ENCODE peak calls at places on chromosomes 12 and 14, in five cellular contexts. One of them, this sample, is unnamed.

GRCh38 chr14:61019537-61019936 is 38.5 kb downstream of the SLC38A6 start:
- DNase-seq in transverse colon: no peak
- DNase-seq in astrocyte: no peak
- DNase-seq in H7: no peak
- DNase-seq in thoracic aorta: no peak
- DNase-seq in this sample: no peak

GRCh38 chr14:34043627-34044372 is 92.9 kb upstream of the EGLN3 start:
- DNase-seq in transverse colon: no peak
- DNase-seq in astrocyte: no peak
- DNase-seq in H7: no peak
- DNase-seq in thoracic aorta: no peak
- DNase-seq in this sample: no peak

GRCh38 chr14:53011053-53011462 is 60.2 kb upstream of the FERMT2 start:
- DNase-seq in transverse colon: peak; percentile 46
- DNase-seq in astrocyte: peak; percentile 99
- DNase-seq in H7: peak; percentile 31
- DNase-seq in thoracic aorta: peak; percentile 7
- DNase-seq in this sample: peak; percentile 76

GRCh38 chr14:104223101-104223809 is 84.9 kb downstream of the KIF26A start:
- DNase-seq in transverse colon: peak; percentile 38
- DNase-seq in astrocyte: no peak
- DNase-seq in H7: peak; percentile 83
- DNase-seq in thoracic aorta: no peak
- DNase-seq in this sample: no peak

GRCh38 chr12:3362751-3363150 is 128.3 kb upstream of the PRMT8 start:
- DNase-seq in transverse colon: no peak
- DNase-seq in astrocyte: no peak
- DNase-seq in H7: no peak
- DNase-seq in thoracic aorta: no peak
- DNase-seq in this sample: no peak

GRCh38 chr12:86018361-86018760 is 144.3 kb downstream of the NTS start:
- DNase-seq in transverse colon: no peak
- DNase-seq in astrocyte: no peak
- DNase-seq in H7: no peak
- DNase-seq in thoracic aorta: no peak
- DNase-seq in this sample: peak; percentile 25

GRCh38 chr14:60254176-60254575 is 5.2 kb downstream of the PPM1A start:
- DNase-seq in transverse colon: peak; percentile 31
- DNase-seq in astrocyte: no peak
- DNase-seq in H7: no peak
- DNase-seq in thoracic aorta: no peak
- DNase-seq in this sample: no peak

GRCh38 chr14:32473476-32473875 is 144.4 kb downstream of the AKAP6 start:
- DNase-seq in transverse colon: peak; percentile 44
- DNase-seq in astrocyte: peak; percentile 88
- DNase-seq in H7: no peak
- DNase-seq in thoracic aorta: no peak
- DNase-seq in this sample: peak; percentile 100

GRCh38 chr14:37544407-37544806 is 50.6 kb downstream of the FOXA1 start:
- DNase-seq in transverse colon: peak; percentile 26
- DNase-seq in astrocyte: no peak
- DNase-seq in H7: no peak
- DNase-seq in thoracic aorta: no peak
- DNase-seq in this sample: peak; percentile 14

GRCh38 chr12:2639020-2639298 is 155.8 kb upstream of the FKBP4 start:
- DNase-seq in transverse colon: peak; percentile 4
- DNase-seq in astrocyte: no peak
- DNase-seq in H7: no peak
- DNase-seq in thoracic aorta: no peak
- DNase-seq in this sample: no peak

GRCh38 chr12:73321776-73322175 is 1049.6 kb downstream of the TRHDE start:
- DNase-seq in transverse colon: no peak
- DNase-seq in astrocyte: no peak
- DNase-seq in H7: no peak
- DNase-seq in thoracic aorta: no peak
- DNase-seq in this sample: no peak

GRCh38 chr12:109621271-109621671 is 47.7 kb downstream of the MVK start:
- DNase-seq in transverse colon: no peak
- DNase-seq in astrocyte: no peak
- DNase-seq in H7: no peak
- DNase-seq in thoracic aorta: no peak
- DNase-seq in this sample: peak; percentile 25

GRCh38 chr12:94941440-94941862 is 62.0 kb downstream of the NDUFA12 start:
- DNase-seq in transverse colon: no peak
- DNase-seq in astrocyte: peak; percentile 77
- DNase-seq in H7: no peak
- DNase-seq in thoracic aorta: peak; percentile 36
- DNase-seq in this sample: peak; percentile 98

GRCh38 chr12:5887758-5888157 is 57.3 kb downstream of the ANO2 start:
- DNase-seq in transverse colon: no peak
- DNase-seq in astrocyte: no peak
- DNase-seq in H7: no peak
- DNase-seq in thoracic aorta: no peak
- DNase-seq in this sample: no peak

GRCh38 chr12:5882511-5883185 is 62.4 kb downstream of the ANO2 start:
- DNase-seq in transverse colon: no peak
- DNase-seq in astrocyte: no peak
- DNase-seq in H7: no peak
- DNase-seq in thoracic aorta: no peak
- DNase-seq in this sample: no peak

GRCh38 chr12:5884846-5885245 is 60.2 kb downstream of the ANO2 start:
- DNase-seq in transverse colon: no peak
- DNase-seq in astrocyte: no peak
- DNase-seq in H7: no peak
- DNase-seq in thoracic aorta: no peak
- DNase-seq in this sample: no peak

GRCh38 chr12:5888816-5889315 is 56.2 kb downstream of the ANO2 start:
- DNase-seq in transverse colon: no peak
- DNase-seq in astrocyte: no peak
- DNase-seq in H7: no peak
- DNase-seq in thoracic aorta: no peak
- DNase-seq in this sample: no peak

GRCh38 chr12:5884285-5884684 is 60.8 kb downstream of the ANO2 start:
- DNase-seq in transverse colon: no peak
- DNase-seq in astrocyte: no peak
- DNase-seq in H7: no peak
- DNase-seq in thoracic aorta: no peak
- DNase-seq in this sample: no peak
- H3K27me3 ChIP-seq in transverse colon: peaks cover 9% of the 10 kb centered on the region
- H3K27me3 ChIP-seq in astrocyte: no peaks in the 10 kb centered on the region
- H3K27me3 ChIP-seq in H7: no peaks in the 10 kb centered on the region
- H3K27me3 ChIP-seq in thoracic aorta: no peaks in the 10 kb centered on the region
- H3K27me3 ChIP-seq in this sample: no peaks in the 10 kb centered on the region

DNA sequence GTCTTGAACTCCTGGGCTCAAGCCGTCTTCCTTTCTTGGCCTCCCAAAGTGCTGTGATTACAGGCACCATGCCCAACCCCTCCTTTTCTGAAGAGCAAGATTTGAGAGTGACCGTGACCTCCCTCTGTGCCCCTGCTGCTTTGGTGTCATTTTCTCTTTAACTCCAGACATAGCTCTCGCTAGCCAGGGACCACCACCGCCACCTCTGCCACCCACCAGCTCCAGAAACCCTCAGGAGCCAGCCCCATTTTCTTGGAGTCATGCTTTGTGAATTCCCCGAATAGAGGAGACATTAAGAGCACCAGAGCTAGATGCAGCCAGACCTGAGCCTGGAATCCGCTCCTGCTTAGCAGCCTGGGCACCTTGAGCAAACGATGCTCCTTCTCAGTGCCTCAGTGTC is 18.2 kb downstream of the SDSL start:
- DNase-seq in transverse colon: no peak
- DNase-seq in astrocyte: no peak
- DNase-seq in H7: no peak
- DNase-seq in thoracic aorta: no peak
- DNase-seq in this sample: no peak
- H3K27me3 ChIP-seq in transverse colon: no peaks in the 10 kb centered on the region
- H3K27me3 ChIP-seq in astrocyte: peaks cover 13% of the 10 kb centered on the region
- H3K27me3 ChIP-seq in H7: no peaks in the 10 kb centered on the region
- H3K27me3 ChIP-seq in thoracic aorta: no peaks in the 10 kb centered on the region
- H3K27me3 ChIP-seq in this sample: peaks cover 22% of the 10 kb centered on the region

DNA sequence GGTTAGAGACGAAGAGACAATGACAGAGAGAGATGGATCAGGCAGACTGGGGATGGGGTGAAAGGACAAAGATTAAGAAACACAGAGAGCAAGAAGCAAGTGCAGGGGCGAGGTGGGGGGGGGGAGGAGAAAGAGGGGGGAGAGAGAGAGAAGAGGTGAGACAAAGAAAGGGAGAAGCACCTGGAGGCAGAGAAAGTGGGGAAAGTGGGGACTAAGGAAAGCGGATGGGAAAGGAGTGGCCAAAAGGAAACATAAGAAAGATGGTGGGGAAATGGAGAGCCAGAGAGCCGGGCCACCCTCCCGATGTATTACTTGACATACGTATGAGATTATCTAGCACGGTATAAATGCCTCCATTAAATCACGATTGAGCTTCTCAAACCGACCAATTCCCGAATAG is 18.5 kb upstream of the TBX3 start:
- DNase-seq in transverse colon: no peak
- DNase-seq in astrocyte: no peak
- DNase-seq in H7: no peak
- DNase-seq in thoracic aorta: no peak
- DNase-seq in this sample: no peak
- H3K27me3 ChIP-seq in transverse colon: peaks cover 69% of the 10 kb centered on the region
- H3K27me3 ChIP-seq in astrocyte: peaks cover 67% of the 10 kb centered on the region
- H3K27me3 ChIP-seq in H7: peaks cover 65% of the 10 kb centered on the region
- H3K27me3 ChIP-seq in thoracic aorta: peaks cover 15% of the 10 kb centered on the region
- H3K27me3 ChIP-seq in this sample: peaks cover 29% of the 10 kb centered on the region

GRCh38 chr14:54102530-54102929 is 145.9 kb upstream of the BMP4 start:
- DNase-seq in transverse colon: no peak
- DNase-seq in astrocyte: no peak
- DNase-seq in H7: no peak
- DNase-seq in thoracic aorta: no peak
- DNase-seq in this sample: no peak

GRCh38 chr14:54098536-54098935 is 141.9 kb upstream of the BMP4 start:
- DNase-seq in transverse colon: no peak
- DNase-seq in astrocyte: no peak
- DNase-seq in H7: no peak
- DNase-seq in thoracic aorta: no peak
- DNase-seq in this sample: no peak

GRCh38 chr14:54104746-54105145 is 148.1 kb upstream of the BMP4 start:
- DNase-seq in transverse colon: no peak
- DNase-seq in astrocyte: peak; percentile 52
- DNase-seq in H7: no peak
- DNase-seq in thoracic aorta: no peak
- DNase-seq in this sample: no peak

GRCh38 chr14:54105406-54105805 is 148.8 kb upstream of the BMP4 start:
- DNase-seq in transverse colon: no peak
- DNase-seq in astrocyte: no peak
- DNase-seq in H7: no peak
- DNase-seq in thoracic aorta: no peak
- DNase-seq in this sample: peak; percentile 92

GRCh38 chr14:54102051-54102456 is 145.4 kb upstream of the BMP4 start:
- DNase-seq in transverse colon: no peak
- DNase-seq in astrocyte: no peak
- DNase-seq in H7: no peak
- DNase-seq in thoracic aorta: no peak
- DNase-seq in this sample: no peak
- H3K27me3 ChIP-seq in transverse colon: no peaks in the 10 kb centered on the region
- H3K27me3 ChIP-seq in astrocyte: no peaks in the 10 kb centered on the region
- H3K27me3 ChIP-seq in H7: no peaks in the 10 kb centered on the region
- H3K27me3 ChIP-seq in thoracic aorta: no peaks in the 10 kb centered on the region
- H3K27me3 ChIP-seq in this sample: no peaks in the 10 kb centered on the region

GRCh38 chr14:51205486-51205885 is 34.6 kb upstream of the TMX1 start:
- DNase-seq in transverse colon: no peak
- DNase-seq in astrocyte: no peak
- DNase-seq in H7: no peak
- DNase-seq in thoracic aorta: no peak
- DNase-seq in this sample: no peak
- H3K27me3 ChIP-seq in transverse colon: no peaks in the 10 kb centered on the region
- H3K27me3 ChIP-seq in astrocyte: peaks cover 21% of the 10 kb centered on the region
- H3K27me3 ChIP-seq in H7: no peaks in the 10 kb centered on the region
- H3K27me3 ChIP-seq in thoracic aorta: no peaks in the 10 kb centered on the region
- H3K27me3 ChIP-seq in this sample: peaks cover 83% of the 10 kb centered on the region

DNA sequence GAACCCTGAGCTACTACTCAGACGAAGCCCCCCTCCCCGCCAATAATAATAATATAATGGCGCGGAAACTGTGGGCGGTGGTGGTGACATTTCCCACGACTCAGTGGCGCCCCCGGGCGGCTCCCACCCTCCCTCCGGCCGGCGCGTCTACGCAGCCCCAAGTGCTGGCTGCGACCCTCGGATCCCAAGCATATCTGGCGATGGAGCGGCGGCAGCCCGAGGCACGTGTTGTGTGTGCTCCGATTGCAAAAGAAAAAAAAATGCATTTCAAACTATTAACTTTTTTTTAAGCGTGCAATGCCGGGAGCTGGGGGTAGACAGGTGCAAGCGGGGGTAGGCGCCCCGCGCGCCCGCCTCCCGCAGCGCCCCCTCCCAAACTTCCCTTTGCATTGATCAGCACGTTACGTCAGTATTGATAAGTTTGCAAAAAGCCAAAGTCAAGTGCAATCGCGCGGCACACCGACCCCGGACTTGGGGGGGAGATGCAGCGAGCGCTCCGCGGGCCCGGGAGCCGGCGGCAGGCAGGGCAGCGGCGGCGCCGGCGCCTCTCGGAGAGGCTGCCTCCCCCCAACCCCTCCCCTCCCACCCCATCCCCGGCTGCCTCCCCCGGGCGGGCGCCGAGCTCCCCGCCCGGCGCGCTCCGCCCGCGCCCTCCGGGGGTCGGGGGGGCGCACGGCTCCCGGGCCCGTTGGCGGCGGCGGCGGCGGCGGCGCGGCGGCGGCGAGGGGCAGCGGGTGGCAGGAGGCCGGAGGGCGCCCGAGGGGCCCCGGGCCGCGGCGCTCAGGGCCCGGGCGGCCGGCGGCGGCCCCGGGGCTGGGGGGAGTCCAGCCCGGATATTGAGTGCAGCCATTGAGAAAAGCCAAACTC is 113.1 kb upstream of the MYL2 start:
- DNase-seq in transverse colon: no peak
- DNase-seq in astrocyte: no peak
- DNase-seq in H7: peak; percentile 90
- DNase-seq in thoracic aorta: no peak
- DNase-seq in this sample: no peak
- H3K27me3 ChIP-seq in transverse colon: peaks cover 97% of the 10 kb centered on the region
- H3K27me3 ChIP-seq in astrocyte: peaks cover 78% of the 10 kb centered on the region
- H3K27me3 ChIP-seq in H7: peaks cover 19% of the 10 kb centered on the region
- H3K27me3 ChIP-seq in thoracic aorta: peaks cover 7% of the 10 kb centered on the region
- H3K27me3 ChIP-seq in this sample: peaks cover 97% of the 10 kb centered on the region

GRCh38 chr12:54217309-54217661 is 28.5 kb upstream of the SMUG1 start:
- DNase-seq in transverse colon: no peak
- DNase-seq in astrocyte: no peak
- DNase-seq in H7: no peak
- DNase-seq in thoracic aorta: no peak
- DNase-seq in this sample: no peak

GRCh38 chr12:54220092-54220557 is 31.3 kb upstream of the SMUG1 start:
- DNase-seq in transverse colon: peak; percentile 70
- DNase-seq in astrocyte: peak; percentile 36
- DNase-seq in H7: peak; percentile 84
- DNase-seq in thoracic aorta: no peak
- DNase-seq in this sample: peak; percentile 88

GRCh38 chr12:54215990-54216579 is 27.3 kb upstream of the SMUG1 start:
- DNase-seq in transverse colon: peak; percentile 21
- DNase-seq in astrocyte: no peak
- DNase-seq in H7: peak; percentile 61
- DNase-seq in thoracic aorta: no peak
- DNase-seq in this sample: no peak

GRCh38 chr12:54216580-54217308 is 28.0 kb upstream of the SMUG1 start:
- DNase-seq in transverse colon: peak; percentile 78
- DNase-seq in astrocyte: peak; percentile 51
- DNase-seq in H7: peak; percentile 91
- DNase-seq in thoracic aorta: no peak
- DNase-seq in this sample: peak; percentile 73

GRCh38 chr12:54217774-54218221 is 29.0 kb upstream of the SMUG1 start:
- DNase-seq in transverse colon: peak; percentile 55
- DNase-seq in astrocyte: no peak
- DNase-seq in H7: peak; percentile 91
- DNase-seq in thoracic aorta: no peak
- DNase-seq in this sample: no peak
- H3K27me3 ChIP-seq in transverse colon: peaks cover 73% of the 10 kb centered on the region
- H3K27me3 ChIP-seq in astrocyte: peaks cover 8% of the 10 kb centered on the region
- H3K27me3 ChIP-seq in H7: peaks cover 39% of the 10 kb centered on the region
- H3K27me3 ChIP-seq in thoracic aorta: no peaks in the 10 kb centered on the region
- H3K27me3 ChIP-seq in this sample: no peaks in the 10 kb centered on the region

GRCh38 chr14:96027356-96028335 is 11.5 kb upstream of the C14orf132 start:
- DNase-seq in transverse colon: no peak
- DNase-seq in astrocyte: no peak
- DNase-seq in H7: no peak
- DNase-seq in thoracic aorta: no peak
- DNase-seq in this sample: no peak
- H3K27me3 ChIP-seq in transverse colon: peaks cover 5% of the 10 kb centered on the region
- H3K27me3 ChIP-seq in astrocyte: peaks cover 12% of the 10 kb centered on the region
- H3K27me3 ChIP-seq in H7: no peaks in the 10 kb centered on the region
- H3K27me3 ChIP-seq in thoracic aorta: no peaks in the 10 kb centered on the region
- H3K27me3 ChIP-seq in this sample: no peaks in the 10 kb centered on the region

This sample was measured in foreskin keratinocyte.